ENCODE peak calls at places on chromosomes 6 and 20, in eight cellular contexts. S is IMR-90; V is esophagus squamous epithelium; E is spleen; O is CD8-positive, alpha-beta T cell; M is neural progenitor cell; D is GM23248; A is Panc1. B is an unnamed sample. For H3K4me1, the result is how much of the 10 kb centered on the place peaks cover.

GRCh38 chr6:53659458-53659857 is 6.1 kb downstream of the KLHL31 start:
- DNase-seq in E (no peak), S (no peak), V (no peak), M (no peak), O (no peak), A (peak), D (no peak), B (no peak)

GRCh38 chr6:166448432-166448831 is 65.7 kb upstream of the MPC1 start:
- DNase-seq in V (no peak), O (no peak), E (no peak), S (no peak), A (no peak), D (no peak), M (no peak), B (no peak)

GRCh38 chr20:36881888-36882287 is 6.0 kb downstream of the TLDC2 start:
- DNase-seq in V (no peak), O (no peak), D (no peak), E (no peak), A (no peak), S (no peak), M (no peak), B (peak)

GRCh38 chr6:17207281-17207680 is 73.9 kb upstream of the RBM24 start:
- DNase-seq in A (no peak), D (no peak), M (no peak), S (peak), E (no peak), V (no peak), O (no peak), B (no peak)

GRCh38 chr20:703426-703825 is 27.8 kb upstream of the SCRT2 start:
- DNase-seq in E (peak), S (no peak), A (no peak), M (no peak), O (no peak), D (no peak), V (no peak), B (no peak)

GRCh38 chr6:167566711-167567141 is 241.8 kb downstream of the TTLL2 start:
- DNase-seq in O (no peak), V (no peak), D (no peak), M (no peak), A (no peak), E (no peak), S (no peak), B (no peak)

GRCh38 chr20:45848969-45849582 is 8.1 kb downstream of the ACOT8 start:
- DNase-seq in D (no peak), A (no peak), O (no peak), M (no peak), E (no peak), V (no peak), S (no peak), B (no peak)

GRCh38 chr20:51022803-51023616 is at the start of gene KCNG1:
- DNase-seq in A (no peak), S (peak), E (peak), O (no peak), D (peak), V (no peak), M (peak), B (peak)

GRCh38 chr6:35486005-35486925 is 10.6 kb downstream of the TEAD3 start:
- DNase-seq in M (peak), S (no peak), D (no peak), E (no peak), A (no peak), O (no peak), V (no peak), B (peak)

GRCh38 chr6:52877786-52878185 is 31.7 kb downstream of the GSTA3 start:
- DNase-seq in S (peak), M (no peak), E (no peak), O (no peak), A (no peak), V (no peak), D (peak), B (no peak)

GRCh38 chr6:166317261-166318212 is 9.3 kb upstream of the PRR18 start:
- DNase-seq in D (no peak), O (peak), S (no peak), M (no peak), E (no peak), V (no peak), A (no peak), B (no peak)

GRCh38 chr20:354298-354977 is 7.5 kb downstream of the NRSN2 start:
- DNase-seq in A (no peak), E (peak), D (peak), M (peak), O (peak), V (peak), S (peak), B (no peak)

GRCh38 chr6:138805431-138805830 is 9.5 kb downstream of the ECT2L start:
- DNase-seq in S (peak), E (no peak), A (no peak), M (no peak), O (no peak), V (no peak), D (peak), B (no peak)

GRCh38 chr6:145648149-145648548 is 87.2 kb downstream of the EPM2A start:
- DNase-seq in D (no peak), V (no peak), A (no peak), S (no peak), O (no peak), M (no peak), E (no peak), B (no peak)

GRCh38 chr6:153392156-153392555 is 261.1 kb upstream of the RGS17 start:
- DNase-seq in M (peak), D (peak), V (no peak), O (no peak), A (no peak), S (no peak), E (no peak), B (no peak)

GRCh38 chr6:6661684-6662083 is 73.2 kb downstream of the LY86 start:
- DNase-seq in D (peak), O (no peak), V (no peak), A (no peak), M (no peak), S (peak), E (no peak), B (no peak)

GRCh38 chr6:85081102-85081501 is 316.7 kb upstream of the TBX18 start:
- DNase-seq in A (no peak), M (no peak), V (no peak), O (no peak), D (no peak), E (no peak), S (no peak), B (no peak)

GRCh38 chr6:143531720-143532504 is 20.4 kb upstream of the FUCA2 start:
- DNase-seq in O (no peak), D (no peak), A (no peak), E (no peak), M (no peak), V (no peak), S (no peak), B (no peak)

GRCh38 chr6:14401181-14401745 is 283.7 kb downstream of the CD83 start:
- DNase-seq in E (no peak), A (no peak), S (no peak), V (no peak), O (no peak), M (no peak), D (no peak), B (no peak)

GRCh38 chr6:142855877-142856606 is 88.9 kb downstream of the HIVEP2 start:
- DNase-seq in S (no peak), E (no peak), O (no peak), M (no peak), V (no peak), A (no peak), D (no peak), B (no peak)

GRCh38 chr20:17835240-17835940 is 133.2 kb downstream of the SNX5 start:
- DNase-seq in V (no peak), S (peak), O (no peak), M (no peak), A (peak), E (no peak), D (peak), B (peak)

GRCh38 chr6:36917541-36918193 is 31.9 kb downstream of the C6orf89 start:
- DNase-seq in D (peak), M (no peak), S (peak), V (no peak), E (no peak), O (no peak), A (no peak), B (no peak)

GRCh38 chr6:34466242-34467185 is 638 bp downstream of the PACSIN1 start:
- DNase-seq in M (no peak), V (no peak), S (no peak), O (no peak), A (no peak), D (no peak), E (peak), B (no peak)

GRCh38 chr6:139855741-139856206 is 481.3 kb upstream of the CITED2 start:
- DNase-seq in E (no peak), M (peak), V (no peak), A (no peak), S (peak), D (peak), O (no peak), B (no peak)

GRCh38 chr20:60262967-60263603 is 304.9 kb downstream of the CDH26 start:
- DNase-seq in S (no peak), V (no peak), M (peak), D (peak), A (peak), E (peak), O (peak), B (no peak)

GRCh38 chr6:170128811-170129681 is 161.8 kb downstream of the DLL1 start:
- DNase-seq in E (peak), O (peak), A (no peak), V (no peak), M (no peak), S (no peak), D (no peak), B (peak)

GRCh38 chr20:51631011-51631950 is 88.8 kb upstream of the NFATC2 start:
- DNase-seq in A (peak), M (no peak), S (peak), D (peak), V (no peak), E (no peak), O (no peak), B (peak)

GRCh38 chr20:64188682-64189529 is 24.7 kb downstream of the MYT1 start:
- DNase-seq in S (peak), V (no peak), D (peak), M (peak), A (no peak), O (no peak), E (no peak), B (no peak)

GRCh38 chr6:108556864-108557493 is 3.7 kb upstream of the FOXO3 start:
- DNase-seq in S (peak), E (no peak), D (no peak), O (no peak), V (no peak), A (no peak), M (peak), B (no peak)

GRCh38 chr6:153994811-153995210 is 44.2 kb upstream of the OPRM1 start:
- DNase-seq in A (no peak), O (no peak), E (no peak), V (no peak), M (no peak), D (no peak), S (no peak), B (no peak)

DNA sequence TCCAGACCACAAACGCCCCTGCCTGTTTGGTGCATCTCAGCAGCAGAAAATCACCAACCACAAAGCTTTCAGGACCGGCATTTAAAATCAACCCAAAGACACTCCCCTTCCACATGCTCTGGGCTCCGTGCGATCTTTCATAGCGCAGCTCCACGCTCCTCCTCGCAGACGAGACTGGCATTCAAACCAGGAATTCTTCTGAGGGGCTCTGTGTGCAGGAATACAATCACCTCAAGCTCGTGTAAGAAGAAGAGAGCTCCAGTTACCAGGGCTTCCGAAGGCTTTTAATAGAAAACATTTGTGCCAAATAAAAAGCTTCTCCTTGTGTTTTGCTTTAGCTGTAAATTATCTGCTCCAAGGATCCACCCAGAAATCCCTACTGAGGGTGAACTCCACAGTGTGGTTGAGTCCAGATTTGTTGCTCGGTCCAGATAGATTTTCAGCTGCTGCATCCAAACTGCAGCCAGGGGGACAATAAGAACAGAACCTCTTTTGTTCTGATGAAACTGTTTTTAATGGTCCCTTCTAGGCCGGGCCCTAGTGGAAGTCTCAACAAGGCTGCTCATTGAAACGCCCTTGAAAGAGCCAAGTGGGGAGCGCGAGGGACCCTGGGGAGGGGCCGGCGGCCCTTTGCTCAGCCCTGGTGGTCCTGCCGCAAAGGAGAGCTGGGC is 16.4 kb upstream of the BMP7 start:
- DNase-seq in S (no peak), V (no peak), M (peak), A (no peak), O (no peak), D (no peak), E (no peak), B (no peak)
- H3K27ac ChIP-seq in S (no peak), V (no peak), M (peak), A (no peak), O (no peak), D (no peak), E (no peak), B (no peak)

DNA sequence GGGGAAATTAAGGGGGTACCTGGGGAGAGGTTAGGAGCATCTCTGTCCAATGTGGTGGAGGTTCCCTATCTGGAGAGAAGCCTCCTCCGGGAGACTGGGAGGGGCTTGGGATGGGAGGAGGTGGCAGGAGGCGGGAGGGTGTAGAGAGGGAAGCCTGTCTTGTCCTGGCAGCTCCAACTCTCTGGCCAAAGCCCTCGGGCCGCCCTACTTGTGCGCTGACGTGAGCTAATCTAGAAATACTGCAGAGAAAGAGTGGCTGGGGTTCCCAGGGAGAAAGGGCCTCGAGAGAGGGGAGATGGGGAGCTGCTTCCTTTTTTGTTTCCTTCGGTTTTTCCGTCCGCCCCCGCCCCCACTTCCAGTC is 1.6 kb upstream of the SLC32A1 start:
- DNase-seq in V (no peak), A (no peak), M (peak), D (no peak), S (no peak), E (no peak), O (no peak), B (peak)
- H3K4me3 ChIP-seq in V (no peak), A (no peak), M (peak), D (no peak), S (no peak), E (no peak), O (no peak), B (no peak)

DNA sequence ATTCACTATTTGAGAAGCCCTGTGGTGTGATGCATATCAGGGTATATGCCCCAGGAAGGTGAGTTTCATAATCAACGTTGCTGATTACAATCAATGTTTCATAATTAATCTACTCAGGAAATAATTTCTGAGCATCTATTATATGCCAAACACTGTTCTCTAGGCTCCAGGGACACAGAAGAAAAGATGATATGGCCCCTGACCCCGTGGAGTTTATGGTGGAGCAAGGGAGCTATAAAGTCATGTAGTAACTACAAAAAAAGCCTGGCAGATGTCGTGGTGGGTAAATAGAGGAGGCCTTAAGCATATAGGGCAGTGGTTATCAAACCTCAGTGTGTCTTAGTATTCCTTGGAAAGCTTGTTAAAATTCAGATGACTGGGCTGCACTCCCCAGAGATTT is 40.1 kb upstream of the BCAS1 start:
- DNase-seq in S (no peak), O (no peak), A (no peak), V (no peak), M (no peak), D (no peak), E (no peak), B (no peak)
- H3K4me1 ChIP-seq in S (under half), O (under half), A (under half), V (half or more), M (under half), D (under half), E (under half), B (half or more)

GRCh38 chr6:150145830-150146229 is 3.0 kb downstream of the PPP1R14C start:
- DNase-seq in D (no peak), M (no peak), E (no peak), V (no peak), S (no peak), A (no peak), O (no peak), B (no peak)

GRCh38 chr6:150145427-150145826 is 2.6 kb downstream of the PPP1R14C start:
- DNase-seq in S (no peak), M (no peak), A (no peak), D (no peak), O (no peak), V (no peak), E (no peak), B (no peak)

GRCh38 chr6:150142657-150143501 is at the start of gene PPP1R14C:
- DNase-seq in D (peak), M (peak), E (no peak), O (no peak), A (no peak), V (no peak), S (no peak), B (peak)

GRCh38 chr6:150143521-150144293 is 863 bp downstream of the PPP1R14C start:
- DNase-seq in V (no peak), D (peak), S (no peak), M (peak), O (no peak), A (no peak), E (no peak), B (no peak)

DNA sequence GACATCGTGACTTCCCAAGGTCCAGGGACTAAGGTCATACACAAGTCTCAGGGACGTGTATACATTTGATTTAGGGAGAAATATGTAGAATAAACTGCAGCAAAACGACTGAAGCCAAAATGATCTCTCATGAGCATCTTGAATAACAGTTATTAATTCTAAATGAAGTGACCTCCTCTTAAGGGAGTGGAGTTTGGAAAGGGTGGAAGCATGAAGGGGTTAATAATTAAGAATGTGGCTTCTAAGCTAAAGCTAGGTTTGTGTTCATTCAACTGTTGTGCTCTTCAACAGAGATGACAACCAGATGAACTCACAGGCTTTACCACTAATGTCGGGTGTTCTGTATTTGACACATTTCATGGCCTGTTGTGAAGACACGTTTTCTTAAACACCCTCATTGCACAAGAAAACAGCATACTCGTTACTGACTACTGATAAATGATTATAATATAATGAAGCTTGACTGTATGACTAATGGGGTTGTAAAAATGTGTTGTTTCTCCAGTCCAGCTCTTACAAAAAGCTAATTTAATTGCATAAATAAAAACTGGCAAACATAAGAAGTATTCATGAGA is 1.5 kb downstream of the PPP1R14C start:
- DNase-seq in S (no peak), M (no peak), A (no peak), O (no peak), D (peak), V (no peak), E (no peak), B (no peak)
- H3K27ac ChIP-seq in S (no peak), M (no peak), A (no peak), O (no peak), D (no peak), V (peak), E (no peak), B (peak)

GRCh38 chr6:4584801-4585200 is 191.4 kb upstream of the CDYL start:
- DNase-seq in M (no peak), O (no peak), A (no peak), D (no peak), E (no peak), S (no peak), V (no peak), B (no peak)

GRCh38 chr6:4583026-4583425 is 193.2 kb upstream of the CDYL start:
- DNase-seq in D (peak), S (no peak), V (no peak), M (no peak), A (no peak), E (no peak), O (no peak), B (no peak)

GRCh38 chr6:4581468-4582420 is 194.5 kb upstream of the CDYL start:
- DNase-seq in E (no peak), S (peak), D (peak), V (no peak), A (no peak), M (no peak), O (no peak), B (no peak)

GRCh38 chr6:4580361-4580760 is 195.8 kb upstream of the CDYL start:
- DNase-seq in E (no peak), M (no peak), D (no peak), V (no peak), S (no peak), A (no peak), O (no peak), B (no peak)

GRCh38 chr6:4582506-4582905 is 193.7 kb upstream of the CDYL start:
- DNase-seq in E (no peak), O (no peak), V (no peak), M (no peak), A (no peak), S (peak), D (peak), B (no peak)
- H3K4me3 ChIP-seq in E (no peak), O (no peak), V (no peak), M (no peak), A (no peak), S (no peak), D (peak), B (no peak)

DNA sequence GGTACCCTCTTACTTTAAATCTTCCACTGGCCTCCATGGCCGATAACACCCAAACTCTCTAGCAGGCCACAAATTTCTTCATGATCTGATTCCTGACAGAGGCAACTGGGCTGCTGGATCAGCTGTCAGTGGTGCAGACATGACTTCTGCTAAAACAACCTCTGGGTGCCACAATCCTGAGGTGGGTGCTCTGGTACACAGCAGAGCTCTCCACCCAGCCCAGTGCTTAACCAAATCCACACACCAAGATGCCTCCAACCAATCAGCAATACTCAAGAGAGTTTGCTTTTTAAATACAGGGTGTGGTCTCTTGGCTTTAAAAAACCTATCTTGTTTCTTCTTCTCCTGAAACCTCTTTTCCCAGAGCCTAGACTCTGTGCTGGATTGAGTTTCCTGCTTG is 126.6 kb upstream of the SPACA1 start:
- DNase-seq in M (no peak), E (no peak), V (no peak), S (no peak), O (no peak), A (no peak), D (no peak), B (no peak)
- H3K4me1 ChIP-seq in M (under half), E (under half), V (under half), S (under half), O (under half), A (under half), D (under half), B (under half)

GRCh38 chr6:26022737-26023136 is 60.1 kb downstream of the TRIM38 start:
- DNase-seq in A (no peak), V (no peak), S (no peak), M (no peak), E (no peak), D (no peak), O (no peak), B (no peak)
- H3K27ac ChIP-seq in A (peak), V (peak), S (no peak), M (no peak), E (peak), D (peak), O (no peak), B (peak)